ENCODE peak calls at places on chromosomes 13 and 19, in five cellular contexts. R is uterus, I is endodermal cell, O is breast epithelium, K is tibial nerve. L is an unnamed sample.

GRCh38 chr13:39781381-39781780 is 125.9 kb downstream of the COG6 start:
- DNase-seq in R (no peak), I (no peak), O (no peak), K (no peak), L (no peak)

GRCh38 chr19:39270091-39270871 is 2.1 kb downstream of the IFNL2 start:
- DNase-seq in R (no peak), I (no peak), O (no peak), K (no peak), L (no peak)

GRCh38 chr13:113371061-113371460 is 7.1 kb upstream of the GRTP1 start:
- DNase-seq in R (no peak), I (peak), O (no peak), K (no peak), L (no peak)

GRCh38 chr19:41399525-41399924 is 1.9 kb downstream of the BCKDHA start:
- DNase-seq in R (no peak), I (no peak), O (no peak), K (no peak), L (no peak)

GRCh38 chr19:32877977-32878745 is 8.6 kb upstream of the SLC7A9 start:
- DNase-seq in R (no peak), I (no peak), O (no peak), K (no peak), L (no peak)

GRCh38 chr19:55437410-55437809 is 5.7 kb downstream of the SHISA7 start:
- DNase-seq in R (no peak), I (peak), O (peak), K (no peak), L (no peak)

GRCh38 chr19:13103961-13104847 is 1.5 kb upstream of the LYL1 start:
- DNase-seq in R (peak), I (peak), O (no peak), K (no peak), L (no peak)

GRCh38 chr19:13097331-13098258 is 5.1 kb downstream of the LYL1 start:
- DNase-seq in R (peak), I (no peak), O (no peak), K (no peak), L (no peak)

GRCh38 chr19:39308531-39309304 is 11.9 kb downstream of the LRFN1 start:
- DNase-seq in R (no peak), I (peak), O (no peak), K (no peak), L (no peak)

GRCh38 chr19:902446-903226 is 9.4 kb downstream of the RNU6-9 start:
- DNase-seq in R (no peak), I (no peak), O (no peak), K (no peak), L (no peak)

GRCh38 chr19:13072206-13072898 is 30.3 kb downstream of the LYL1 start:
- DNase-seq in R (no peak), I (no peak), O (no peak), K (no peak), L (peak)

GRCh38 chr19:42023121-42023942 is 29.3 kb upstream of the ATP1A3 start:
- DNase-seq in R (no peak), I (peak), O (no peak), K (no peak), L (no peak)

GRCh38 chr19:49217382-49217781 is 59.8 kb downstream of the TRPM4 start:
- DNase-seq in R (no peak), I (no peak), O (no peak), K (no peak), L (no peak)

GRCh38 chr13:47859129-47859528 is 141.9 kb downstream of the SUCLA2 start:
- DNase-seq in R (no peak), I (no peak), O (no peak), K (no peak), L (no peak)

GRCh38 chr13:67069117-67069767 is 160.9 kb downstream of the PCDH9 start:
- DNase-seq in R (no peak), I (peak), O (no peak), K (no peak), L (no peak)

GRCh38 chr19:35889370-35890112 is 10.8 kb downstream of the NFKBID start:
- DNase-seq in R (no peak), I (no peak), O (no peak), K (no peak), L (no peak)

GRCh38 chr13:80931118-80931517 is 590.2 kb upstream of the SPRY2 start:
- DNase-seq in R (no peak), I (no peak), O (no peak), K (no peak), L (no peak)

GRCh38 chr19:49552749-49553148 is 24.9 kb downstream of the RCN3 start:
- DNase-seq in R (no peak), I (no peak), O (no peak), K (no peak), L (no peak)

GRCh38 chr19:18905520-18906236 is 9.7 kb upstream of the CERS1 start:
- DNase-seq in R (no peak), I (no peak), O (no peak), K (no peak), L (no peak)

GRCh38 chr13:98585946-98586345 is 9.0 kb upstream of the STK24 start:
- DNase-seq in R (no peak), I (no peak), O (no peak), K (no peak), L (no peak)

GRCh38 chr13:98586400-98587144 is 9.7 kb upstream of the STK24 start:
- DNase-seq in R (no peak), I (no peak), O (no peak), K (no peak), L (no peak)

GRCh38 chr13:98585398-98585754 is 8.5 kb upstream of the STK24 start:
- DNase-seq in R (no peak), I (no peak), O (no peak), K (no peak), L (no peak)

GRCh38 chr13:98582947-98583346 is 6.0 kb upstream of the STK24 start:
- DNase-seq in R (no peak), I (no peak), O (no peak), K (no peak), L (no peak)

GRCh38 chr13:98584668-98585397 is 7.9 kb upstream of the STK24 start:
- DNase-seq in R (no peak), I (no peak), O (no peak), K (no peak), L (no peak)
- H3K27ac ChIP-seq in R (no peak), I (no peak), O (peak), K (no peak), L (no peak)

DNA sequence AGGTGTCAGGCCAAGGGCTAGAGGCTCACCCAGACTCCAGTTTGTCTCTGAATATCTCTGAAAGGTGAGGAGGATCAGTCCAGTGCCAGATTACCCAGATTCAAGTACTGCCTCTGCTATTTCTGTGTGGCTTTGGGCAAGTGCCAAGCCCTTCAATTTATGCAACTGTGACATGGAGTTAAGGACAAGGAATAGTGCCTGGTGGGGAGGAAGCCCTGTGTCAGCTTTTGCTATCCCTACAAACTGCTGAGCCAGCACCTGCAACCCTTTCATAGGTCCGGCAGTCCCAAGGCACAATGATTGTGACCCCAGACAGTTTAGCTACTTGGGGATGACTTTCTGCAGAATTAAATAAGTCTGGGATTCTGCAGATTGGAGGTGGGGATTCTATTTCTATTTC is 123.0 kb downstream of the KL start:
- DNase-seq in R (peak), I (no peak), O (no peak), K (peak), L (no peak)
- H3K27ac ChIP-seq in R (peak), I (no peak), O (no peak), K (peak), L (no peak)

GRCh38 chr19:45041125-45041524 is 2.3 kb downstream of the CLASRP start:
- DNase-seq in R (no peak), I (no peak), O (no peak), K (no peak), L (no peak)

GRCh38 chr19:45040059-45040767 is 1.4 kb downstream of the CLASRP start:
- DNase-seq in R (no peak), I (no peak), O (no peak), K (no peak), L (no peak)

GRCh38 chr19:45035755-45036154 is 3.1 kb upstream of the CLASRP start:
- DNase-seq in R (no peak), I (no peak), O (no peak), K (no peak), L (no peak)

GRCh38 chr19:45038931-45039893 is at the start of gene CLASRP:
- DNase-seq in R (peak), I (peak), O (peak), K (peak), L (peak)

GRCh38 chr19:45037393-45038169 is 1.3 kb upstream of the CLASRP start:
- DNase-seq in R (no peak), I (no peak), O (no peak), K (no peak), L (no peak)
- H3K27ac ChIP-seq in R (no peak), I (no peak), O (no peak), K (no peak), L (no peak)

GRCh38 chr19:16581145-16581970 is 9.1 kb upstream of the SLC35E1 start:
- DNase-seq in R (no peak), I (no peak), O (no peak), K (no peak), L (no peak)
- H3K27ac ChIP-seq in R (no peak), I (no peak), O (peak), K (peak), L (no peak)

GRCh38 chr19:7513809-7514642 is 1.9 kb upstream of the ZNF358 start:
- DNase-seq in R (no peak), I (no peak), O (no peak), K (no peak), L (no peak)

GRCh38 chr19:7515471-7516226 is at the start of gene ZNF358:
- DNase-seq in R (peak), I (peak), O (no peak), K (peak), L (peak)

GRCh38 chr19:7516878-7517277 is 975 bp downstream of the ZNF358 start:
- DNase-seq in R (no peak), I (no peak), O (no peak), K (no peak), L (no peak)

GRCh38 chr19:7516281-7516862 is 469 bp downstream of the ZNF358 start:
- DNase-seq in R (no peak), I (no peak), O (no peak), K (no peak), L (no peak)

DNA sequence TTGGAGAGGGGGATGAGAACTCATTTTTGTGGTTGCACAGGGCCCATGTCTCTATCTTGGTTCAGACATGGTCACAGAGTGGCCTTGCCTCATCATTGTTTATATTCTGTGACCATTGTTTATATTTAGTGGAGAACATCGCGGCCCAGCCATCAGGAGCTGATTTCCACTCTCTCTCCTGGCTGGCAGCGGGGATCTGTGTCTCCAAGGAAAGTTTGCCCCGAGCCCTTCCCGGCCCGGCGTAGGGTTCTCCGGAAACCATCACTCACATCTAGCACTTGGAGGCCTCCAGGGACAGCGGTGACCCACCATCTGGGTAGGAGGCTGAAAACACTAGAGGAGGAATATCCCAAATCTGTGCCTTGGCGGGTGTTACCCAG is 822 bp upstream of the ZNF358 start:
- DNase-seq in R (no peak), I (no peak), O (no peak), K (no peak), L (no peak)
- H3K27ac ChIP-seq in R (peak), I (peak), O (peak), K (peak), L (peak)

DNA sequence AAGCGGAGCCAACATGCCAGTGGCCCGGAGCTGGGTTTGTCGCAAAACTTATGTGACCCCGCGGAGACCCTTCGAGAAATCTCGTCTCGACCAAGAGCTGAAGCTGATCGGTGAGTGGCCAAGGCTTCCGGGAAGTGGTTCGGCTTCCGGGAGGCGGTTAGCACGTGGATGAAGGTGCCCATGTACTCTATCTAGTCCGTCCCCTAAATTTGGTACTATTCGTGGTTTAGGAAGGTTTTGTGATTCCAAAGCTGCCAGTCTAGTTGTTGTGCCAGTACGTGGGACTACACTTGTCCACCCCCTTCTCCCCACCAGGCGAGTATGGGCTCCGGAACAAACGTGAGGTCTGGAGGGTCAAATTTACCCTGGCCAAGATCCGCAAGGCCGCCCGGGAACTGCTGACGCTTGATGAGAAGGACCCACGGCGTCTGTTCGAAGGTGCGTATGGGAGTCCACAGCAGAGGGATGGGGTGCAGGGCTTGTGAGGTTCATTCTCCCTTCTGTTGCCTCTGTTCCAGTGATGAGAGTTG is 579 bp downstream of the RPS9 start:
- DNase-seq in R (no peak), I (no peak), O (no peak), K (no peak), L (no peak)
- H3K27ac ChIP-seq in R (peak), I (peak), O (peak), K (peak), L (peak)

GRCh38 chr19:38032151-38032550 is 125.1 kb downstream of the SIPA1L3 start:
- DNase-seq in R (no peak), I (no peak), O (no peak), K (no peak), L (no peak)

GRCh38 chr19:38034153-38034835 is 127.3 kb downstream of the SIPA1L3 start:
- DNase-seq in R (no peak), I (no peak), O (no peak), K (no peak), L (no peak)

GRCh38 chr19:38033658-38034150 is 126.7 kb downstream of the SIPA1L3 start:
- DNase-seq in R (no peak), I (peak), O (no peak), K (no peak), L (no peak)

GRCh38 chr19:38031423-38031770 is 124.4 kb downstream of the SIPA1L3 start:
- DNase-seq in R (no peak), I (no peak), O (no peak), K (no peak), L (no peak)

GRCh38 chr19:38032951-38033350 is 125.9 kb downstream of the SIPA1L3 start:
- DNase-seq in R (no peak), I (no peak), O (no peak), K (no peak), L (no peak)
- H3K27ac ChIP-seq in R (no peak), I (no peak), O (no peak), K (no peak), L (no peak)

GRCh38 chr19:2544576-2545415 is 68.9 kb downstream of the GADD45B start:
- DNase-seq in R (no peak), I (no peak), O (no peak), K (no peak), L (no peak)

GRCh38 chr19:2546128-2547032 is 70.5 kb downstream of the GADD45B start:
- DNase-seq in R (peak), I (peak), O (peak), K (peak), L (peak)

GRCh38 chr19:2548966-2549365 is 73.0 kb downstream of the GADD45B start:
- DNase-seq in R (no peak), I (no peak), O (no peak), K (no peak), L (no peak)

GRCh38 chr19:2547721-2548120 is 71.8 kb downstream of the GADD45B start:
- DNase-seq in R (no peak), I (peak), O (no peak), K (no peak), L (no peak)

DNA sequence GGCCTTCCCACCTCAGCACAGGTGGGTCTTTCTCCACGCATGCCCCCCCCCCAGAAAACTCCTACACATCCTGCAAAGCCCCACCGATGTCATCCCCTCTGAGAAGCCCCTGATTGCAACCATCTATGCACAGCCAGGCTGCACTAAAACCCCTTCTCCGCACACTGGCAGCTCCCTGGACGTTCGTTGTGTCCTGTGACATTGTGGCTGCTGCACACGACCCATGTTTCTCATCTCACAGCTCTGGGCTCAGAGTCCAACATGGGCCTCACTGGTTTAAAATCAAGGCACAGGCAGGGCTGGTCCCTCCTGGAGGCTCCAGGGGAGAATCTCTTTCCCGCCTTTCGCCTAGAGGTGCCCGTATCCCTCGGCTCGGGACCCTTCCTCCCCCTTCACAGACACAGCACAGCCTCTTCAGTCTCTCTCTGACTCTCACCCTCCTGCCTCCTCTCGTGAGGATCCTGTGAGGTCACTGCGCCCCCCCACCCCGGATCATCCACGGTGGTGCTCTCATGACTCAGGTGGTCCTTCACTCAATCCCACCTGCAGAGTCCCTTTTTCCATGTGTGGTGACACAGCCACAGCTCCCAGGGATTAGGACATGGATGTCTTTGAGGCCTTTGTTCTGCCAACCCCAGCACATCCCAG is 71.2 kb downstream of the GADD45B start:
- DNase-seq in R (no peak), I (peak), O (no peak), K (no peak), L (no peak)
- H3K27ac ChIP-seq in R (no peak), I (peak), O (peak), K (peak), L (peak)

L was measured in substantia nigra.